ENCODE peak calls at places on chromosomes 1 and 21, in eight cellular contexts. One of them, this sample, is unnamed. For H3K27me3, the result is how much of the 10 kb centered on the place peaks cover.

GRCh38 chr1:187009320-187009719 is 180.6 kb downstream of the PLA2G4A start:
- DNase-seq in left ventricle myocardium inferior: no peak
- DNase-seq in neural progenitor cell: no peak
- DNase-seq in suprapubic skin: no peak
- DNase-seq in psoas muscle: no peak
- DNase-seq in ascending aorta: no peak
- DNase-seq in heart right ventricle: no peak
- DNase-seq in RWPE2: no peak
- DNase-seq in this sample: no peak

GRCh38 chr1:156394835-156395461 is 25.9 kb downstream of the RHBG start:
- DNase-seq in left ventricle myocardium inferior: no peak
- DNase-seq in neural progenitor cell: no peak
- DNase-seq in suprapubic skin: no peak
- DNase-seq in psoas muscle: no peak
- DNase-seq in ascending aorta: no peak
- DNase-seq in heart right ventricle: no peak
- DNase-seq in RWPE2: no peak
- DNase-seq in this sample: no peak

GRCh38 chr1:174433451-174433850 is 14.3 kb upstream of the GPR52 start:
- DNase-seq in left ventricle myocardium inferior: no peak
- DNase-seq in neural progenitor cell: no peak
- DNase-seq in suprapubic skin: no peak
- DNase-seq in psoas muscle: no peak
- DNase-seq in ascending aorta: no peak
- DNase-seq in heart right ventricle: no peak
- DNase-seq in RWPE2: no peak
- DNase-seq in this sample: peak

GRCh38 chr1:193707271-193708015 is 521.0 kb upstream of the B3GALT2 start:
- DNase-seq in left ventricle myocardium inferior: no peak
- DNase-seq in neural progenitor cell: no peak
- DNase-seq in suprapubic skin: no peak
- DNase-seq in psoas muscle: no peak
- DNase-seq in ascending aorta: no peak
- DNase-seq in heart right ventricle: no peak
- DNase-seq in RWPE2: no peak
- DNase-seq in this sample: no peak

GRCh38 chr1:231039161-231040018 is 664 bp downstream of the FAM89A start:
- DNase-seq in left ventricle myocardium inferior: peak
- DNase-seq in neural progenitor cell: peak
- DNase-seq in suprapubic skin: no peak
- DNase-seq in psoas muscle: peak
- DNase-seq in ascending aorta: no peak
- DNase-seq in heart right ventricle: peak
- DNase-seq in RWPE2: no peak
- DNase-seq in this sample: no peak

GRCh38 chr1:24714859-24715520 is 30.3 kb upstream of the CLIC4 start:
- DNase-seq in left ventricle myocardium inferior: no peak
- DNase-seq in neural progenitor cell: no peak
- DNase-seq in suprapubic skin: no peak
- DNase-seq in psoas muscle: no peak
- DNase-seq in ascending aorta: peak
- DNase-seq in heart right ventricle: no peak
- DNase-seq in RWPE2: no peak
- DNase-seq in this sample: no peak

GRCh38 chr1:22210636-22211035 is 67.7 kb upstream of the WNT4 start:
- DNase-seq in left ventricle myocardium inferior: no peak
- DNase-seq in neural progenitor cell: no peak
- DNase-seq in suprapubic skin: no peak
- DNase-seq in psoas muscle: peak
- DNase-seq in ascending aorta: peak
- DNase-seq in heart right ventricle: no peak
- DNase-seq in RWPE2: no peak
- DNase-seq in this sample: no peak

GRCh38 chr1:47575855-47576757 is 138.3 kb downstream of the FOXD2 start:
- DNase-seq in left ventricle myocardium inferior: no peak
- DNase-seq in neural progenitor cell: no peak
- DNase-seq in suprapubic skin: peak
- DNase-seq in psoas muscle: no peak
- DNase-seq in ascending aorta: no peak
- DNase-seq in heart right ventricle: no peak
- DNase-seq in RWPE2: peak
- DNase-seq in this sample: peak

GRCh38 chr1:168531605-168532345 is 12.0 kb downstream of the XCL2 start:
- DNase-seq in left ventricle myocardium inferior: no peak
- DNase-seq in neural progenitor cell: no peak
- DNase-seq in suprapubic skin: no peak
- DNase-seq in psoas muscle: no peak
- DNase-seq in ascending aorta: no peak
- DNase-seq in heart right ventricle: no peak
- DNase-seq in RWPE2: no peak
- DNase-seq in this sample: no peak

GRCh38 chr1:31771891-31772668 is 7.9 kb upstream of the ADGRB2 start:
- DNase-seq in left ventricle myocardium inferior: no peak
- DNase-seq in neural progenitor cell: peak
- DNase-seq in suprapubic skin: no peak
- DNase-seq in psoas muscle: peak
- DNase-seq in ascending aorta: no peak
- DNase-seq in heart right ventricle: no peak
- DNase-seq in RWPE2: no peak
- DNase-seq in this sample: no peak

GRCh38 chr1:162397039-162397448 is 14.9 kb downstream of the SH2D1B start:
- DNase-seq in left ventricle myocardium inferior: no peak
- DNase-seq in neural progenitor cell: no peak
- DNase-seq in suprapubic skin: no peak
- DNase-seq in psoas muscle: no peak
- DNase-seq in ascending aorta: peak
- DNase-seq in heart right ventricle: no peak
- DNase-seq in RWPE2: no peak
- DNase-seq in this sample: no peak

GRCh38 chr1:86753700-86754099 is 49.3 kb downstream of the SH3GLB1 start:
- DNase-seq in left ventricle myocardium inferior: no peak
- DNase-seq in neural progenitor cell: peak
- DNase-seq in suprapubic skin: no peak
- DNase-seq in psoas muscle: no peak
- DNase-seq in ascending aorta: no peak
- DNase-seq in heart right ventricle: no peak
- DNase-seq in RWPE2: no peak
- DNase-seq in this sample: no peak

DNA sequence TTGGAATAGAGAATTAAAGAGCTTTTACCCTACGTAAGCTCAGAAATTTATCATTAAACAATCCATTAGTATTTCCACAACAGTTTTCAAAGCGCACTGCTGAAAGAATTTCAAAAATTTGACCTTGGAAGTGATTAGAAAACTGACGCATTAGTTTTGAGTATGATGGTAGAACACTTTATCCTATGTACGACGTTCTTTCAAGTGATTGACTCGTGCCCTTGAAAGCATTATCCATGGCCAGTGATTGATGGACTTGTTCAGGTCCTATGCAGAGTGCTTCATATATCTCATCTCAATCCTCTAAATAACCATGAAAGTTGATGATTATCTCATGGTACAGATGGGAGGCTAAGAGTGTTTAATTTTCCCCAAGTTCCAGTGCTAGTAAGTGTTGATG is 697.2 kb downstream of the USP25 start:
- DNase-seq in left ventricle myocardium inferior: no peak
- DNase-seq in neural progenitor cell: no peak
- DNase-seq in suprapubic skin: no peak
- DNase-seq in psoas muscle: no peak
- DNase-seq in ascending aorta: no peak
- DNase-seq in heart right ventricle: no peak
- DNase-seq in RWPE2: no peak
- DNase-seq in this sample: no peak
- H3K4me3 ChIP-seq in left ventricle myocardium inferior: no peak
- H3K4me3 ChIP-seq in neural progenitor cell: no peak
- H3K4me3 ChIP-seq in suprapubic skin: no peak
- H3K4me3 ChIP-seq in psoas muscle: no peak
- H3K4me3 ChIP-seq in ascending aorta: no peak
- H3K4me3 ChIP-seq in heart right ventricle: no peak
- H3K4me3 ChIP-seq in RWPE2: no peak
- H3K4me3 ChIP-seq in this sample: no peak

GRCh38 chr1:78950801-78951200 is 55.7 kb downstream of the ADGRL4 start:
- DNase-seq in left ventricle myocardium inferior: no peak
- DNase-seq in neural progenitor cell: peak
- DNase-seq in suprapubic skin: no peak
- DNase-seq in psoas muscle: no peak
- DNase-seq in ascending aorta: no peak
- DNase-seq in heart right ventricle: no peak
- DNase-seq in RWPE2: no peak
- DNase-seq in this sample: no peak
- TF ChIP-seq CTCF in left ventricle myocardium inferior: no peak
- TF ChIP-seq CTCF in neural progenitor cell: no peak
- TF ChIP-seq CTCF in suprapubic skin: no peak
- TF ChIP-seq CTCF in psoas muscle: no peak
- TF ChIP-seq CTCF in ascending aorta: no peak
- TF ChIP-seq CTCF in heart right ventricle: no peak
- TF ChIP-seq CTCF in RWPE2: no peak
- TF ChIP-seq CTCF in this sample: no peak

GRCh38 chr1:204988201-204988600 is 54.8 kb upstream of the CNTN2 start:
- DNase-seq in left ventricle myocardium inferior: no peak
- DNase-seq in neural progenitor cell: peak
- DNase-seq in suprapubic skin: no peak
- DNase-seq in psoas muscle: no peak
- DNase-seq in ascending aorta: no peak
- DNase-seq in heart right ventricle: no peak
- DNase-seq in RWPE2: no peak
- DNase-seq in this sample: no peak

GRCh38 chr1:204991342-204991844 is 51.6 kb upstream of the CNTN2 start:
- DNase-seq in left ventricle myocardium inferior: no peak
- DNase-seq in neural progenitor cell: peak
- DNase-seq in suprapubic skin: no peak
- DNase-seq in psoas muscle: no peak
- DNase-seq in ascending aorta: no peak
- DNase-seq in heart right ventricle: no peak
- DNase-seq in RWPE2: no peak
- DNase-seq in this sample: no peak

GRCh38 chr1:204990721-204991341 is 52.2 kb upstream of the CNTN2 start:
- DNase-seq in left ventricle myocardium inferior: no peak
- DNase-seq in neural progenitor cell: no peak
- DNase-seq in suprapubic skin: no peak
- DNase-seq in psoas muscle: no peak
- DNase-seq in ascending aorta: no peak
- DNase-seq in heart right ventricle: no peak
- DNase-seq in RWPE2: no peak
- DNase-seq in this sample: no peak

GRCh38 chr1:204989266-204990058 is 53.5 kb upstream of the CNTN2 start:
- DNase-seq in left ventricle myocardium inferior: peak
- DNase-seq in neural progenitor cell: peak
- DNase-seq in suprapubic skin: no peak
- DNase-seq in psoas muscle: peak
- DNase-seq in ascending aorta: no peak
- DNase-seq in heart right ventricle: peak
- DNase-seq in RWPE2: no peak
- DNase-seq in this sample: peak

DNA sequence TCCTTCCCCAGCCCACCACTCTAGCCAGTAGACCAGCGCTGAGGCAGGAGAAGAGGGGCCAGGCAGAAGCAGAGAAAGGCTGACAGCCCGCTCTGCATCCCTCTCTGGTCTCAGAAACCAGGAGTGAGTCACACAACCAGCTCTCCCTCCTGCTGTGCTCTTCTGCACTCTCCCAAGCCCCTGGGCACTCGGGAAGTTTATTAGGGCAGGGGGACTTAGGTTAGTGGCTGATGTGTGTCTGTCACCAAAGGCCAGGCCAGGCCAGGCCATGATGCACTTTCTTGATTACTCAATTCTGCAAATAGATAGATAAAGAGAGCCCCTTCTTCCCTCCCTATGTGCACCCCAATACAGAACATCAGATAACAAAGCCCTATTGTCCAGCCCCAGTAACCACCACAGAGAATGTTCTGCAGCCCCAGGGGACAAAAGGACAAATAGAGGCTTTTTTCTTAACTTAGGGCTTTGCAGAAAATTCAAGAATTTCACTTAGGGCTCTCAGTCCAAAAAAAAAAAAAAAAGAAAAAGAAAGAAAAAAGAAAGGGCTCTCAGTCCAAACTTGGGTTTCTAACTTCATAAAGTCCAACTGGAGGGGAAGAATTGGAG is 52.9 kb upstream of the CNTN2 start:
- DNase-seq in left ventricle myocardium inferior: no peak
- DNase-seq in neural progenitor cell: no peak
- DNase-seq in suprapubic skin: no peak
- DNase-seq in psoas muscle: no peak
- DNase-seq in ascending aorta: no peak
- DNase-seq in heart right ventricle: no peak
- DNase-seq in RWPE2: no peak
- DNase-seq in this sample: peak
- H3K27me3 ChIP-seq in left ventricle myocardium inferior: under half
- H3K27me3 ChIP-seq in neural progenitor cell: under half
- H3K27me3 ChIP-seq in suprapubic skin: under half
- H3K27me3 ChIP-seq in psoas muscle: under half
- H3K27me3 ChIP-seq in ascending aorta: under half
- H3K27me3 ChIP-seq in heart right ventricle: under half
- H3K27me3 ChIP-seq in RWPE2: under half
- H3K27me3 ChIP-seq in this sample: under half

GRCh38 chr21:35411434-35411833 is 362.3 kb upstream of the RUNX1 start:
- DNase-seq in left ventricle myocardium inferior: no peak
- DNase-seq in neural progenitor cell: no peak
- DNase-seq in suprapubic skin: no peak
- DNase-seq in psoas muscle: no peak
- DNase-seq in ascending aorta: no peak
- DNase-seq in heart right ventricle: no peak
- DNase-seq in RWPE2: no peak
- DNase-seq in this sample: no peak

GRCh38 chr21:35410123-35410522 is 361.0 kb upstream of the RUNX1 start:
- DNase-seq in left ventricle myocardium inferior: no peak
- DNase-seq in neural progenitor cell: no peak
- DNase-seq in suprapubic skin: no peak
- DNase-seq in psoas muscle: no peak
- DNase-seq in ascending aorta: no peak
- DNase-seq in heart right ventricle: no peak
- DNase-seq in RWPE2: no peak
- DNase-seq in this sample: no peak

GRCh38 chr21:35406600-35406999 is 357.5 kb upstream of the RUNX1 start:
- DNase-seq in left ventricle myocardium inferior: no peak
- DNase-seq in neural progenitor cell: no peak
- DNase-seq in suprapubic skin: no peak
- DNase-seq in psoas muscle: no peak
- DNase-seq in ascending aorta: no peak
- DNase-seq in heart right ventricle: no peak
- DNase-seq in RWPE2: no peak
- DNase-seq in this sample: no peak

GRCh38 chr21:35410656-35411055 is 361.6 kb upstream of the RUNX1 start:
- DNase-seq in left ventricle myocardium inferior: no peak
- DNase-seq in neural progenitor cell: no peak
- DNase-seq in suprapubic skin: no peak
- DNase-seq in psoas muscle: no peak
- DNase-seq in ascending aorta: no peak
- DNase-seq in heart right ventricle: no peak
- DNase-seq in RWPE2: no peak
- DNase-seq in this sample: no peak

DNA sequence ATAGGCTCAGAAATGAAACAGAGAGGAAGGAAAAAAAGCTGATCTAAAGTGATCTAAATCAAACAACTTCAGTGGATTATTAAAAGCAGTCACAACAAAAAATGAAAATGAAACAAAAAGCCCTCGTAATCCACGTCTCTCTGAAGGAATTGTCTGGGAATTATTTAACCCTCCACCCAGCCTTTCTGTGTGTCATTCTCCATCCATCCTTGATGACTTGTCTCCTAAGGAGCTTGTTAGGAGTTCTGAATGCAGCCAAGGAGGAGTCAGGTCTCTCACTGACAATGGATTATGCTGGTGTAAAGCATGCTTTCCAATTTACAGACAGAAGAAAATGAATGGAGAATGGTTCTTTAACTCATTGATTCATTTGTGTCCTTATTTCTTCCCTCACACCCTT is 359.3 kb upstream of the RUNX1 start:
- DNase-seq in left ventricle myocardium inferior: no peak
- DNase-seq in neural progenitor cell: peak
- DNase-seq in suprapubic skin: no peak
- DNase-seq in psoas muscle: no peak
- DNase-seq in ascending aorta: no peak
- DNase-seq in heart right ventricle: no peak
- DNase-seq in RWPE2: no peak
- DNase-seq in this sample: no peak
- H3K4me3 ChIP-seq in left ventricle myocardium inferior: no peak
- H3K4me3 ChIP-seq in neural progenitor cell: no peak
- H3K4me3 ChIP-seq in suprapubic skin: no peak
- H3K4me3 ChIP-seq in psoas muscle: no peak
- H3K4me3 ChIP-seq in ascending aorta: peak
- H3K4me3 ChIP-seq in heart right ventricle: peak
- H3K4me3 ChIP-seq in RWPE2: no peak
- H3K4me3 ChIP-seq in this sample: no peak

This sample was measured in brain microvascular endothelial cell.